ENCODE peak calls at places on chromosomes 4 and X, in eight cellular contexts. One of them, this sample, is unnamed.

GRCh38 chr4:89537281-89537680 is 229.7 kb upstream of the GPRIN3 start:
- DNase-seq in gastrocnemius medialis: no peak
- DNase-seq in pancreas: no peak
- DNase-seq in A549: no peak
- DNase-seq in endodermal cell: no peak
- DNase-seq in IMR-90: no peak
- DNase-seq in heart left ventricle: no peak
- DNase-seq in HCT116: no peak
- DNase-seq in this sample: no peak

GRCh38 chr4:108155373-108155772 is 13.4 kb downstream of the LEF1 start:
- DNase-seq in HCT116: no peak
- DNase-seq in gastrocnemius medialis: no peak
- DNase-seq in pancreas: no peak
- DNase-seq in IMR-90: peak; percentile 8
- DNase-seq in endodermal cell: peak; percentile 81
- DNase-seq in heart left ventricle: no peak
- DNase-seq in A549: no peak
- DNase-seq in this sample: no peak

GRCh38 chr4:138996090-138996489 is 19.5 kb upstream of the NOCT start:
- DNase-seq in pancreas: no peak
- DNase-seq in IMR-90: no peak
- DNase-seq in heart left ventricle: no peak
- DNase-seq in HCT116: no peak
- DNase-seq in A549: no peak
- DNase-seq in gastrocnemius medialis: no peak
- DNase-seq in endodermal cell: peak; percentile 71
- DNase-seq in this sample: no peak

GRCh38 chr4:108762559-108763225 is at the start of gene ETNPPL:
- DNase-seq in A549: peak; percentile 2
- DNase-seq in endodermal cell: peak; percentile 91
- DNase-seq in pancreas: peak; percentile 16
- DNase-seq in heart left ventricle: peak; percentile 49
- DNase-seq in gastrocnemius medialis: no peak
- DNase-seq in HCT116: no peak
- DNase-seq in IMR-90: no peak
- DNase-seq in this sample: no peak

GRCh38 chr4:187569871-187570270 is 425.7 kb upstream of the ZFP42 start:
- DNase-seq in heart left ventricle: no peak
- DNase-seq in HCT116: no peak
- DNase-seq in gastrocnemius medialis: no peak
- DNase-seq in pancreas: no peak
- DNase-seq in endodermal cell: no peak
- DNase-seq in IMR-90: no peak
- DNase-seq in A549: no peak
- DNase-seq in this sample: no peak

GRCh38 chrX:11886745-11887144 is 128.7 kb downstream of the MSL3 start:
- DNase-seq in IMR-90: peak; percentile 0
- DNase-seq in gastrocnemius medialis: no peak
- DNase-seq in endodermal cell: no peak
- DNase-seq in HCT116: no peak
- DNase-seq in pancreas: no peak
- DNase-seq in A549: peak; percentile 21
- DNase-seq in heart left ventricle: no peak
- DNase-seq in this sample: no peak

GRCh38 chrX:2848806-2849420 is 20.2 kb downstream of the GYG2 start:
- DNase-seq in pancreas: no peak
- DNase-seq in gastrocnemius medialis: no peak
- DNase-seq in heart left ventricle: no peak
- DNase-seq in A549: peak; percentile 23
- DNase-seq in endodermal cell: peak; percentile 63
- DNase-seq in IMR-90: peak; percentile 54
- DNase-seq in HCT116: no peak
- DNase-seq in this sample: no peak

GRCh38 chr4:117327491-117327890 is 242.1 kb upstream of the TRAM1L1 start:
- DNase-seq in gastrocnemius medialis: no peak
- DNase-seq in endodermal cell: no peak
- DNase-seq in A549: no peak
- DNase-seq in HCT116: no peak
- DNase-seq in IMR-90: no peak
- DNase-seq in pancreas: no peak
- DNase-seq in heart left ventricle: no peak
- DNase-seq in this sample: no peak

GRCh38 chrX:64187762-64188150 is 17.8 kb downstream of the AMER1 start:
- DNase-seq in IMR-90: no peak
- DNase-seq in pancreas: no peak
- DNase-seq in gastrocnemius medialis: no peak
- DNase-seq in heart left ventricle: no peak
- DNase-seq in HCT116: no peak
- DNase-seq in A549: no peak
- DNase-seq in endodermal cell: no peak
- DNase-seq in this sample: no peak

GRCh38 chr4:54378461-54378860 is 149.4 kb downstream of the PDGFRA start:
- DNase-seq in IMR-90: peak; percentile 5
- DNase-seq in pancreas: no peak
- DNase-seq in HCT116: no peak
- DNase-seq in heart left ventricle: no peak
- DNase-seq in A549: no peak
- DNase-seq in gastrocnemius medialis: no peak
- DNase-seq in endodermal cell: no peak
- DNase-seq in this sample: no peak

GRCh38 chrX:53279296-53280237 is 1.8 kb downstream of the IQSEC2 start:
- DNase-seq in A549: no peak
- DNase-seq in gastrocnemius medialis: no peak
- DNase-seq in IMR-90: no peak
- DNase-seq in pancreas: no peak
- DNase-seq in HCT116: no peak
- DNase-seq in heart left ventricle: no peak
- DNase-seq in endodermal cell: peak; percentile 78
- DNase-seq in this sample: no peak

GRCh38 chr4:56086073-56086521 is 137.4 kb downstream of the CEP135 start:
- DNase-seq in HCT116: no peak
- DNase-seq in IMR-90: no peak
- DNase-seq in A549: no peak
- DNase-seq in endodermal cell: peak; percentile 63
- DNase-seq in heart left ventricle: no peak
- DNase-seq in gastrocnemius medialis: no peak
- DNase-seq in pancreas: no peak
- DNase-seq in this sample: no peak

GRCh38 chrX:6021316-6022091 is 207.2 kb downstream of the NLGN4X start:
- DNase-seq in HCT116: no peak
- DNase-seq in IMR-90: peak; percentile 0
- DNase-seq in A549: peak; percentile 23
- DNase-seq in gastrocnemius medialis: no peak
- DNase-seq in heart left ventricle: no peak
- DNase-seq in endodermal cell: peak; percentile 84
- DNase-seq in pancreas: peak; percentile 40
- DNase-seq in this sample: no peak

GRCh38 chrX:56995271-56995994 is at the start of gene SPIN3:
- DNase-seq in heart left ventricle: peak; percentile 86
- DNase-seq in HCT116: peak; percentile 73
- DNase-seq in pancreas: peak; percentile 86
- DNase-seq in gastrocnemius medialis: peak; percentile 56
- DNase-seq in A549: peak; percentile 93
- DNase-seq in endodermal cell: peak; percentile 96
- DNase-seq in IMR-90: peak; percentile 59
- DNase-seq in this sample: peak; percentile 74

GRCh38 chr4:153207027-153207426 is 2.8 kb downstream of the TRIM2 start:
- DNase-seq in gastrocnemius medialis: no peak
- DNase-seq in pancreas: no peak
- DNase-seq in A549: no peak
- DNase-seq in IMR-90: no peak
- DNase-seq in heart left ventricle: no peak
- DNase-seq in HCT116: no peak
- DNase-seq in endodermal cell: peak; percentile 73
- DNase-seq in this sample: no peak

GRCh38 chr4:47122592-47123291 is 91.4 kb downstream of the GABRB1 start:
- DNase-seq in HCT116: peak; percentile 36
- DNase-seq in gastrocnemius medialis: peak; percentile 2
- DNase-seq in IMR-90: peak; percentile 81
- DNase-seq in heart left ventricle: peak; percentile 24
- DNase-seq in endodermal cell: peak; percentile 92
- DNase-seq in pancreas: peak; percentile 63
- DNase-seq in A549: peak; percentile 61
- DNase-seq in this sample: peak; percentile 74

GRCh38 chr4:123618606-123619005 is 222.0 kb downstream of the SPRY1 start:
- DNase-seq in A549: no peak
- DNase-seq in heart left ventricle: no peak
- DNase-seq in pancreas: no peak
- DNase-seq in gastrocnemius medialis: no peak
- DNase-seq in endodermal cell: no peak
- DNase-seq in HCT116: no peak
- DNase-seq in IMR-90: no peak
- DNase-seq in this sample: no peak

GRCh38 chrX:37378830-37379229 is 29.7 kb downstream of the PRRG1 start:
- DNase-seq in heart left ventricle: no peak
- DNase-seq in gastrocnemius medialis: no peak
- DNase-seq in endodermal cell: no peak
- DNase-seq in pancreas: no peak
- DNase-seq in IMR-90: no peak
- DNase-seq in HCT116: no peak
- DNase-seq in A549: no peak
- DNase-seq in this sample: no peak

DNA sequence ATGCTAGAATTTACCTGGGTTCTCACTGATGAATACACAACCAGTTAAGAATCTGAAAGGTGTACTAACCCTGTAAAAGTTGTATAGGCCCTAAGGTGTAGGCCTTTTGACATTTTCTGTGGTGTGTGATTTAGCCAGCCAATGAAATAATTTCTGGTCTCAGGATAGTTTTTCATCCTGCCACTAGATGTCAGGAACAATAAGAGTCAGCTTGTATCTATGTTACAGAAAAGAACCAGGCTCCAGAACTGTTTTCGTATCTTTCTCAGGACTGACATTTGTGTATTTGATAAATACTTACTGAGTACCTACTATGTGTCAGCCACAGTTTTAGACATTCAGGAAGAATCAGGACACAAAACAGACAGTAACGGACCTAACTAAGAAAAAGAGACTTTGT is 673.6 kb upstream of the TENM3 start:
- DNase-seq in IMR-90: peak; percentile 65
- DNase-seq in gastrocnemius medialis: no peak
- DNase-seq in HCT116: peak; percentile 19
- DNase-seq in endodermal cell: no peak
- DNase-seq in pancreas: no peak
- DNase-seq in heart left ventricle: no peak
- DNase-seq in A549: peak; percentile 9
- DNase-seq in this sample: no peak
- TF ChIP-seq CTCF in IMR-90: peak; percentile 69
- TF ChIP-seq CTCF in gastrocnemius medialis: no peak
- TF ChIP-seq CTCF in HCT116: peak; percentile 25
- TF ChIP-seq CTCF in endodermal cell: peak; percentile 74
- TF ChIP-seq CTCF in pancreas: no peak
- TF ChIP-seq CTCF in heart left ventricle: peak; percentile 47
- TF ChIP-seq CTCF in A549: no peak
- TF ChIP-seq CTCF in this sample: peak; percentile 29

DNA sequence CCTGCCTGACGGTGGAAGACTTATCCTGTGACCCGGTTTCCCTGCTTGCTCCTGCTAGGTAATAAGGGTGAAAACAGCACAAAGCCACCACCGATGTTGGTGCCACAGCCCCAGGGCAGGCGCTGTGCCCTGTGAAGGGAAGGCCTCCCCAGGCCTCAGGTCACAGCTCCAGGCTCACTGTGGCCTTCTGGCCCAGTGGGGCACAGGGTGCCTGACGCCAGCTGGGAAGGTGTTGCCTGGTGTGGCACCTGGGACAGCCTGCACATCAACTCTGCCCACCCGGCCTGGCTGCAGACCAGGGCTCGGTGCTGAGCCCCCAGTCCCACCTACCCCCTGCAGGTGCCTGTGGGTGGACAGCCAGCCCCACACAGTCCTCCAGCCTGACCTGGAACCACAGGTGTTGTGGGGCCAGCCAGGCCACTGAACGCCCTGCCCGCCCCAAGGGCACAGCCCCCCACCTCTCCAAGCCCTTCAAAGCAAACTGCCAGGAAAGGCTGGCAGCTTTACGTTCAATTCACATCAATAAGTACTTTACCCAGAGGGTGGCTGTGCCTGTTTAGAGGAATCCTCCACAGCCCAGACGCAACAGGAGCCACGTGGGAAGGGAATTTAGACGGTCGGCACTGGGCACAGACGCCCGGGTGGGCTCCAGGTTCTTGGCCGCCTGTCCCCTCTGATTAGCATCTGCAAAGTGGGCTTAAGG is 54.3 kb downstream of the ZFYVE28 start:
- DNase-seq in endodermal cell: peak; percentile 35
- DNase-seq in gastrocnemius medialis: no peak
- DNase-seq in A549: no peak
- DNase-seq in HCT116: no peak
- DNase-seq in IMR-90: no peak
- DNase-seq in heart left ventricle: no peak
- DNase-seq in pancreas: no peak
- DNase-seq in this sample: peak; percentile 31
- H3K4me3 ChIP-seq in endodermal cell: no peak overlapping the region
- H3K4me3 ChIP-seq in gastrocnemius medialis: peak overlapping the region; percentile 52
- H3K4me3 ChIP-seq in A549: no peak overlapping the region
- H3K4me3 ChIP-seq in HCT116: no peak overlapping the region
- H3K4me3 ChIP-seq in IMR-90: peak overlapping the region; percentile 40
- H3K4me3 ChIP-seq in heart left ventricle: peak overlapping the region; percentile 65
- H3K4me3 ChIP-seq in pancreas: peak overlapping the region; percentile 13
- H3K4me3 ChIP-seq in this sample: peak overlapping the region; percentile 62

DNA sequence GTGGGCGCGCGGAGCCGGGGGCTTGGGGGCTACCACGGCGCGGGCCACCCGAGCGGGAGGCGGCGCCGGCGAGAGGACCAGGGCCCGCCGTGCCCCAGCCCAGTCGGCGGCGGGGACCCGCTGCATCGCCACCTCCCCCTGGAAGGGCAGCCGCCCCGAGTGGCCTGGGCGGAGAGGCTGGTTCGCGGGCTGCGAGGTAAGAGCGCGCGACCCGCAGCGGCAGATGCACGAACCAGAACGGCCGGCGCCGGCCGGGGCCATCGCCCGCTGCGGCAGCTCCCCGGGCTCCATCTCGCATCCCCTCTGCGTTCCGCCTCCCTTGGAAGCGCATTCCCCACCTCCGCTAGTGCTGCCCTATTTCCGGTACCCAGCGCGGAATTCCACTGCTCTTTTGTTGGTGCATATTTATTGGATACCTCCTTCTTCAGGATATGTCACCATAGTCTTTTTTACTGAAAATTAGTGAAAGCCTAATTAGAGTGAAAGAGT is 742 bp downstream of the PKD2 start:
- DNase-seq in pancreas: peak; percentile 22
- DNase-seq in heart left ventricle: peak; percentile 55
- DNase-seq in A549: peak; percentile 30
- DNase-seq in endodermal cell: peak; percentile 81
- DNase-seq in HCT116: no peak
- DNase-seq in IMR-90: peak; percentile 48
- DNase-seq in gastrocnemius medialis: no peak
- DNase-seq in this sample: peak; percentile 67
- H3K27ac ChIP-seq in pancreas: peak overlapping the region; percentile 82
- H3K27ac ChIP-seq in heart left ventricle: peak overlapping the region; percentile 83
- H3K27ac ChIP-seq in A549: peak overlapping the region; percentile 96
- H3K27ac ChIP-seq in endodermal cell: no peak overlapping the region
- H3K27ac ChIP-seq in HCT116: peak overlapping the region; percentile 67
- H3K27ac ChIP-seq in IMR-90: peak overlapping the region; percentile 85
- H3K27ac ChIP-seq in gastrocnemius medialis: peak overlapping the region; percentile 75
- H3K27ac ChIP-seq in this sample: peak overlapping the region; percentile 94

GRCh38 chr4:149741186-149741831 is 74.3 kb downstream of the IQCM start:
- DNase-seq in heart left ventricle: no peak
- DNase-seq in A549: no peak
- DNase-seq in HCT116: no peak
- DNase-seq in endodermal cell: no peak
- DNase-seq in pancreas: no peak
- DNase-seq in gastrocnemius medialis: no peak
- DNase-seq in IMR-90: no peak
- DNase-seq in this sample: no peak

GRCh38 chr4:149738156-149738555 is 77.5 kb downstream of the IQCM start:
- DNase-seq in gastrocnemius medialis: no peak
- DNase-seq in A549: no peak
- DNase-seq in endodermal cell: no peak
- DNase-seq in IMR-90: no peak
- DNase-seq in HCT116: no peak
- DNase-seq in pancreas: no peak
- DNase-seq in heart left ventricle: no peak
- DNase-seq in this sample: no peak

GRCh38 chr4:149735796-149736195 is 79.8 kb downstream of the IQCM start:
- DNase-seq in heart left ventricle: no peak
- DNase-seq in IMR-90: peak; percentile 14
- DNase-seq in HCT116: no peak
- DNase-seq in pancreas: no peak
- DNase-seq in endodermal cell: no peak
- DNase-seq in A549: no peak
- DNase-seq in gastrocnemius medialis: no peak
- DNase-seq in this sample: no peak
- TF ChIP-seq CTCF in heart left ventricle: no peak
- TF ChIP-seq CTCF in IMR-90: no peak
- TF ChIP-seq CTCF in HCT116: peak; percentile 19
- TF ChIP-seq CTCF in pancreas: no peak
- TF ChIP-seq CTCF in endodermal cell: no peak
- TF ChIP-seq CTCF in A549: no peak
- TF ChIP-seq CTCF in gastrocnemius medialis: no peak
- TF ChIP-seq CTCF in this sample: no peak

This sample was measured in dorsolateral prefrontal cortex.